ENCODE peak calls at places on chromosome 11, in five cellular contexts. R is transverse colon, V is right atrium auricular region, C is lower lobe of right lung, X is cardiac muscle cell. U is an unnamed sample.

GRCh38 chr11:115745545-115746265 is 241.5 kb upstream of the CADM1 start:
- DNase-seq in R (no peak), V (peak; percentile 76), C (no peak), X (no peak), U (no peak)

GRCh38 chr11:118789501-118790356 is 1.2 kb downstream of the DDX6 start:
- DNase-seq in R (no peak), V (no peak), C (no peak), X (peak; percentile 13), U (no peak)

GRCh38 chr11:107018902-107019493 is 722 bp upstream of the GUCY1A2 start:
- DNase-seq in R (peak; percentile 14), V (peak; percentile 73), C (peak; percentile 59), X (peak; percentile 91), U (peak; percentile 63)

GRCh38 chr11:16825091-16825490 is 86.6 kb downstream of the C11orf58 start:
- DNase-seq in R (no peak), V (no peak), C (no peak), X (no peak), U (no peak)

GRCh38 chr11:128763224-128763623 is 69.4 kb downstream of the FLI1 start:
- DNase-seq in R (no peak), V (no peak), C (no peak), X (no peak), U (no peak)

GRCh38 chr11:63478896-63479295 is 12.1 kb downstream of the PLAAT5 start:
- DNase-seq in R (peak; percentile 39), V (peak; percentile 61), C (no peak), X (peak; percentile 75), U (peak; percentile 42)

GRCh38 chr11:111978028-111978771 is 41.1 kb downstream of the DIXDC1 start:
- DNase-seq in R (peak; percentile 37), V (peak; percentile 85), C (no peak), X (peak; percentile 85), U (peak; percentile 15)

GRCh38 chr11:111878385-111878765 is 590 bp downstream of the FDXACB1 start:
- DNase-seq in R (no peak), V (no peak), C (no peak), X (no peak), U (no peak)

GRCh38 chr11:32838505-32839274 is 9.0 kb downstream of the PRRG4 start:
- DNase-seq in R (peak; percentile 11), V (no peak), C (no peak), X (no peak), U (no peak)

GRCh38 chr11:27201454-27202302 is 161.1 kb downstream of the BBOX1 start:
- DNase-seq in R (peak; percentile 96), V (peak; percentile 91), C (peak; percentile 63), X (peak; percentile 91), U (peak; percentile 75)

GRCh38 chr11:83035070-83035854 is 36.4 kb downstream of the RAB30 start:
- DNase-seq in R (no peak), V (no peak), C (no peak), X (no peak), U (no peak)

GRCh38 chr11:607971-608659 is 7.6 kb downstream of the IRF7 start:
- DNase-seq in R (no peak), V (no peak), C (no peak), X (no peak), U (no peak)

GRCh38 chr11:11752688-11753087 is 89.1 kb upstream of the USP47 start:
- DNase-seq in R (no peak), V (no peak), C (no peak), X (no peak), U (no peak)

GRCh38 chr11:68934666-68935065 is 31.0 kb downstream of the IGHMBP2 start:
- DNase-seq in R (no peak), V (no peak), C (no peak), X (no peak), U (no peak)

GRCh38 chr11:81007046-81007445 is 1566.2 kb upstream of the TENM4 start:
- DNase-seq in R (no peak), V (no peak), C (no peak), X (peak; percentile 15), U (no peak)

GRCh38 chr11:16280256-16280682 is 76.1 kb downstream of the SOX6 start:
- DNase-seq in R (peak; percentile 92), V (no peak), C (peak; percentile 43), X (no peak), U (peak; percentile 7)

GRCh38 chr11:112440518-112440917 is 179.9 kb upstream of the PLET1 start:
- DNase-seq in R (no peak), V (no peak), C (no peak), X (no peak), U (no peak)

GRCh38 chr11:118623291-118623655 is 15.9 kb downstream of the PHLDB1 start:
- DNase-seq in R (no peak), V (no peak), C (peak; percentile 45), X (peak; percentile 49), U (peak; percentile 75)

GRCh38 chr11:64226507-64227051 is 505 bp downstream of the NUDT22 start:
- DNase-seq in R (peak; percentile 82), V (no peak), C (peak; percentile 80), X (no peak), U (peak; percentile 60)

GRCh38 chr11:71267807-71268421 is 15.5 kb upstream of the SHANK2 start:
- DNase-seq in R (no peak), V (peak; percentile 13), C (no peak), X (no peak), U (no peak)

GRCh38 chr11:69940246-69940610 is 121.0 kb upstream of the FGF3 start:
- DNase-seq in R (no peak), V (no peak), C (no peak), X (no peak), U (no peak)

GRCh38 chr11:128734439-128735224 is 40.8 kb downstream of the FLI1 start:
- DNase-seq in R (peak; percentile 71), V (peak; percentile 67), C (peak; percentile 78), X (no peak), U (no peak)

GRCh38 chr11:104581246-104581980 is 316.8 kb downstream of the CASP12 start:
- DNase-seq in R (no peak), V (no peak), C (no peak), X (no peak), U (no peak)

GRCh38 chr11:84720706-84721402 is 906.3 kb downstream of the DLG2 start:
- DNase-seq in R (peak; percentile 12), V (peak; percentile 58), C (peak; percentile 51), X (peak; percentile 36), U (peak; percentile 60)

GRCh38 chr11:132496341-132496740 is 1036.0 kb downstream of the OPCML start:
- DNase-seq in R (no peak), V (no peak), C (no peak), X (no peak), U (peak; percentile 94)

GRCh38 chr11:83671295-83671694 is 385.1 kb upstream of the CCDC90B start:
- DNase-seq in R (no peak), V (no peak), C (no peak), X (no peak), U (no peak)

GRCh38 chr11:97610854-97611253 is 1221.0 kb downstream of the JRKL start:
- DNase-seq in R (no peak), V (no peak), C (no peak), X (no peak), U (no peak)

GRCh38 chr11:898540-899190 is 11.9 kb downstream of the CHID1 start:
- DNase-seq in R (no peak), V (no peak), C (no peak), X (peak; percentile 41), U (peak; percentile 49)

GRCh38 chr11:130243816-130244215 is 70.9 kb downstream of the ZBTB44 start:
- DNase-seq in R (no peak), V (no peak), C (no peak), X (no peak), U (no peak)

GRCh38 chr11:59175104-59175503 is 3.2 kb downstream of the DTX4 start:
- DNase-seq in R (no peak), V (no peak), C (peak; percentile 53), X (no peak), U (no peak)

GRCh38 chr11:59551651-59552521 is 40.5 kb downstream of the OR4D9 start:
- DNase-seq in R (no peak), V (no peak), C (no peak), X (peak; percentile 39), U (peak; percentile 56)

GRCh38 chr11:96335389-96335788 is 7.6 kb downstream of the MAML2 start:
- DNase-seq in R (no peak), V (no peak), C (no peak), X (no peak), U (no peak)

GRCh38 chr11:94025695-94026394 is 4.7 kb downstream of the HEPHL1 start:
- DNase-seq in R (no peak), V (no peak), C (no peak), X (no peak), U (no peak)

GRCh38 chr11:69864589-69864929 is 45.3 kb upstream of the FGF3 start:
- DNase-seq in R (no peak), V (no peak), C (no peak), X (no peak), U (no peak)

GRCh38 chr11:130400793-130401483 is 27.5 kb downstream of the ADAMTS8 start:
- DNase-seq in R (no peak), V (no peak), C (no peak), X (no peak), U (no peak)

DNA sequence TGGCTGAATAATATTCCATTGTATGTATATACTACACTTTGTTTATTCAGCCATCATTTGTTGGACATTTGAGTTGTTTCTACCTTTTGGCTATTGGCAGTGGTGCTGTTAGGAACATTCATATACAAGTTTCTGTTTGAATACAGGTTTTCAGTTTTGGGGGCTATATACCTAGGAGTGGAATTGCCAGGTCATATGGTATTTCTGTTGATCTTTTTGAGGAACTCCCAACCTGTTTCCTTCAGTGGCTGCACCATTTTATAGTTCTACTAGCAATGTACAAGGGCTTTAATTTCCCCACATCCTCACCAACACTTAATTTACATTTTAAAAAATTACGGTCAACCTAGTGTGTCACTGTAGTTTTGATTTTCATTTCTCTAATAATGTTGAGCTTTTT is 54.6 kb downstream of the HSD17B12 start:
- DNase-seq in R (no peak), V (no peak), C (no peak), X (no peak), U (no peak)
- H3K4me1 ChIP-seq in R (peaks cover 6% of the 10 kb centered on the region), V (peaks cover 44% of the 10 kb centered on the region), C (peaks cover 31% of the 10 kb centered on the region), X (peaks cover 49% of the 10 kb centered on the region), U (peaks cover 30% of the 10 kb centered on the region)

GRCh38 chr11:44631831-44632230 is 66.4 kb downstream of the CD82 start:
- DNase-seq in R (no peak), V (peak; percentile 50), C (no peak), X (peak; percentile 63), U (no peak)
- H3K4me1 ChIP-seq in R (no peaks in the 10 kb centered on the region), V (peaks cover 54% of the 10 kb centered on the region), C (peaks cover 47% of the 10 kb centered on the region), X (peaks cover 17% of the 10 kb centered on the region), U (peaks cover 12% of the 10 kb centered on the region)

GRCh38 chr11:44947114-44947513 is 3.6 kb downstream of the TP53I11 start:
- DNase-seq in R (no peak), V (no peak), C (no peak), X (no peak), U (no peak)
- H3K4me1 ChIP-seq in R (peaks cover 27% of the 10 kb centered on the region), V (peaks cover 67% of the 10 kb centered on the region), C (peaks cover 66% of the 10 kb centered on the region), X (peaks cover 25% of the 10 kb centered on the region), U (peaks cover 79% of the 10 kb centered on the region)

GRCh38 chr11:73525611-73526010 is 72.3 kb downstream of the FAM168A start:
- DNase-seq in R (no peak), V (no peak), C (no peak), X (no peak), U (no peak)

GRCh38 chr11:73528877-73529530 is 68.9 kb downstream of the FAM168A start:
- DNase-seq in R (no peak), V (no peak), C (no peak), X (no peak), U (no peak)

GRCh38 chr11:73528420-73528819 is 69.5 kb downstream of the FAM168A start:
- DNase-seq in R (no peak), V (no peak), C (no peak), X (no peak), U (no peak)

GRCh38 chr11:73530109-73530508 is 67.8 kb downstream of the FAM168A start:
- DNase-seq in R (no peak), V (no peak), C (no peak), X (peak; percentile 2), U (no peak)

GRCh38 chr11:73528013-73528412 is 69.9 kb downstream of the FAM168A start:
- DNase-seq in R (no peak), V (no peak), C (no peak), X (no peak), U (no peak)
- H3K4me1 ChIP-seq in R (peaks cover 26% of the 10 kb centered on the region), V (peaks cover 29% of the 10 kb centered on the region), C (peaks cover 28% of the 10 kb centered on the region), X (peaks cover 15% of the 10 kb centered on the region), U (peaks cover 31% of the 10 kb centered on the region)